ENCODE peak calls at places on chromosomes 5 and 9, in four cellular contexts. P is mesendoderm, R is WERI-Rb-1, W is substantia nigra. T is an unnamed sample.

GRCh38 chr5:14676320-14676719 is 11.8 kb downstream of the OTULIN start:
- DNase-seq in P (no peak), R (no peak), W (no peak), T (no peak)

GRCh38 chr5:170782438-170782837 is 1.1 kb upstream of the GABRP start:
- DNase-seq in P (no peak), R (no peak), W (peak; percentile 1), T (no peak)

GRCh38 chr9:77475641-77476473 is 172.3 kb downstream of the GNA14 start:
- DNase-seq in P (no peak), R (no peak), W (no peak), T (no peak)

GRCh38 chr9:34628656-34629491 is at the start of gene ARID3C:
- DNase-seq in P (no peak), R (peak; percentile 31), W (no peak), T (no peak)

GRCh38 chr5:130316971-130317421 is 412.7 kb downstream of the CHSY3 start:
- DNase-seq in P (peak; percentile 50), R (no peak), W (no peak), T (no peak)

GRCh38 chr9:90141723-90142122 is 500.9 kb downstream of the DIRAS2 start:
- DNase-seq in P (peak; percentile 31), R (no peak), W (no peak), T (no peak)

GRCh38 chr5:22631683-22632082 is 221.5 kb downstream of the CDH12 start:
- DNase-seq in P (peak; percentile 80), R (no peak), W (no peak), T (no peak)

GRCh38 chr9:111832428-111832827 is 37.7 kb upstream of the SHOC1 start:
- DNase-seq in P (no peak), R (no peak), W (no peak), T (no peak)

GRCh38 chr5:168346417-168346816 is 55.0 kb downstream of the WWC1 start:
- DNase-seq in P (peak; percentile 86), R (no peak), W (no peak), T (no peak)

GRCh38 chr9:73810585-73811215 is 659.0 kb downstream of the ANXA1 start:
- DNase-seq in P (no peak), R (no peak), W (no peak), T (no peak)

GRCh38 chr5:171975262-171975876 is 31.1 kb downstream of the FBXW11 start:
- DNase-seq in P (peak; percentile 76), R (no peak), W (no peak), T (no peak)

GRCh38 chr5:148970228-148970627 is 92.6 kb downstream of the SH3TC2 start:
- DNase-seq in P (peak; percentile 53), R (no peak), W (no peak), T (no peak)

GRCh38 chr9:21674894-21675293 is 127.5 kb upstream of the MTAP start:
- DNase-seq in P (no peak), R (no peak), W (no peak), T (no peak)

GRCh38 chr5:127418378-127418777 is 99.1 kb upstream of the PRRC1 start:
- DNase-seq in P (no peak), R (no peak), W (no peak), T (no peak)

GRCh38 chr5:134223406-134224251 is 2.2 kb downstream of the PPP2CA start:
- DNase-seq in P (no peak), R (no peak), W (no peak), T (no peak)

GRCh38 chr9:75101004-75101601 is 12.8 kb downstream of the OSTF1 start:
- DNase-seq in P (no peak), R (no peak), W (no peak), T (no peak)

GRCh38 chr9:134178781-134179551 is 14.6 kb upstream of the RNU6ATAC start:
- DNase-seq in P (no peak), R (peak; percentile 5), W (no peak), T (no peak)

GRCh38 chr5:141903261-141903660 is 20.4 kb upstream of the DELE1 start:
- DNase-seq in P (no peak), R (no peak), W (no peak), T (no peak)

GRCh38 chr5:172405226-172405625 is 49.1 kb downstream of the SH3PXD2B start:
- DNase-seq in P (no peak), R (peak; percentile 71), W (no peak), T (no peak)

GRCh38 chr5:79486116-79486515 is 27.8 kb downstream of the HOMER1 start:
- DNase-seq in P (no peak), R (no peak), W (no peak), T (no peak)

GRCh38 chr9:35774907-35775635 is 16.3 kb upstream of the NPR2 start:
- DNase-seq in P (peak; percentile 30), R (peak; percentile 23), W (no peak), T (no peak)

T was measured in putamen.